ENCODE peak calls at places on chromosomes 1 and 21, in ten cellular contexts. D is cardiac fibroblast, N is colonic mucosa, A is choroid plexus epithelial cell, Y is fibroblast of mammary gland, F is uterus, W is pancreas, I is AG09309, T is epithelial cell of esophagus, G is dorsolateral prefrontal cortex. R is an unnamed sample.

GRCh38 chr1:167428418-167428817 is 89.9 kb downstream of the CD247 start:
- DNase-seq in D (peak), N (no peak), A (peak), Y (peak), F (no peak), W (no peak), I (no peak), T (no peak), G (no peak), R (peak)

GRCh38 chr1:15465674-15466073 is 9.1 kb downstream of the CELA2A start:
- DNase-seq in D (no peak), N (no peak), A (no peak), Y (no peak), F (no peak), W (no peak), I (no peak), T (no peak), G (no peak), R (no peak)

GRCh38 chr21:32516729-32517649 is 68.3 kb downstream of the TCP10L start:
- DNase-seq in D (peak), N (no peak), A (peak), Y (peak), F (no peak), W (no peak), I (peak), T (peak), G (no peak), R (peak)

GRCh38 chr1:189205863-189206262 is 1271.8 kb downstream of the BRINP3 start:
- DNase-seq in D (no peak), N (no peak), A (no peak), Y (no peak), F (no peak), W (no peak), I (no peak), T (no peak), G (no peak), R (no peak)

GRCh38 chr1:171641076-171641864 is 11.2 kb downstream of the MYOC start:
- DNase-seq in D (no peak), N (no peak), A (no peak), Y (no peak), F (no peak), W (no peak), I (no peak), T (peak), G (no peak), R (no peak)

GRCh38 chr21:31180256-31181088 is 142.2 kb upstream of the KRTAP19-8 start:
- DNase-seq in D (peak), N (no peak), A (peak), Y (peak), F (no peak), W (no peak), I (no peak), T (peak), G (no peak), R (peak)

GRCh38 chr1:58460469-58460868 is 86.1 kb downstream of the OMA1 start:
- DNase-seq in D (peak), N (no peak), A (peak), Y (peak), F (no peak), W (no peak), I (no peak), T (peak), G (no peak), R (peak)

GRCh38 chr1:65170511-65171142 is 22.6 kb downstream of the AK4 start:
- DNase-seq in D (peak), N (no peak), A (peak), Y (peak), F (peak), W (no peak), I (no peak), T (peak), G (no peak), R (peak)

GRCh38 chr1:184116287-184116686 is 64.8 kb downstream of the TSEN15 start:
- DNase-seq in D (no peak), N (no peak), A (peak), Y (no peak), F (no peak), W (no peak), I (no peak), T (no peak), G (no peak), R (no peak)

GRCh38 chr1:27406354-27406665 is 13.9 kb downstream of the GPR3 start:
- DNase-seq in D (no peak), N (no peak), A (no peak), Y (no peak), F (no peak), W (no peak), I (no peak), T (no peak), G (no peak), R (no peak)

GRCh38 chr1:68558321-68559026 is 61.6 kb upstream of the DEPDC1 start:
- DNase-seq in D (peak), N (no peak), A (no peak), Y (peak), F (no peak), W (no peak), I (no peak), T (peak), G (no peak), R (no peak)

GRCh38 chr1:2240251-2241156 is 12.4 kb downstream of the SKI start:
- DNase-seq in D (peak), N (no peak), A (peak), Y (peak), F (peak), W (peak), I (no peak), T (peak), G (no peak), R (peak)

GRCh38 chr1:89739013-89739843 is 81.6 kb upstream of the LRRC8D start:
- DNase-seq in D (peak), N (no peak), A (peak), Y (peak), F (no peak), W (no peak), I (no peak), T (peak), G (no peak), R (peak)

GRCh38 chr1:238738942-238739341 is 647.4 kb upstream of the CHRM3 start:
- DNase-seq in D (no peak), N (no peak), A (no peak), Y (no peak), F (no peak), W (no peak), I (peak), T (no peak), G (no peak), R (no peak)

GRCh38 chr1:37890378-37891014 is 31.1 kb upstream of the MTF1 start:
- DNase-seq in D (peak), N (peak), A (peak), Y (peak), F (no peak), W (no peak), I (peak), T (peak), G (no peak), R (peak)

GRCh38 chr1:41776896-41777431 is 141.8 kb downstream of the HIVEP3 start:
- DNase-seq in D (no peak), N (no peak), A (no peak), Y (no peak), F (no peak), W (peak), I (no peak), T (no peak), G (peak), R (no peak)

GRCh38 chr21:7917729-7918128 is 2603.7 kb upstream of the TPTE start:
- DNase-seq in D (no peak), N (no peak), A (no peak), Y (no peak), F (no peak), W (no peak), I (no peak), T (no peak), G (no peak), R (no peak)

GRCh38 chr1:7680791-7681165 is 90.3 kb upstream of the VAMP3 start:
- DNase-seq in D (peak), N (peak), A (no peak), Y (no peak), F (no peak), W (no peak), I (no peak), T (no peak), G (peak), R (no peak)

GRCh38 chr1:171160611-171161354 is 24.3 kb upstream of the FMO2 start:
- DNase-seq in D (peak), N (no peak), A (no peak), Y (no peak), F (no peak), W (peak), I (no peak), T (peak), G (no peak), R (no peak)

GRCh38 chr1:184970691-184971161 is 3.6 kb downstream of the NIBAN1 start:
- DNase-seq in D (peak), N (no peak), A (peak), Y (peak), F (no peak), W (no peak), I (no peak), T (peak), G (no peak), R (peak)

GRCh38 chr1:44553127-44553758 is 121.0 kb downstream of the TMEM53 start:
- DNase-seq in D (peak), N (no peak), A (peak), Y (no peak), F (no peak), W (no peak), I (no peak), T (no peak), G (no peak), R (no peak)

GRCh38 chr1:171468120-171468790 is 17.1 kb upstream of the PRRC2C start:
- DNase-seq in D (peak), N (no peak), A (peak), Y (peak), F (no peak), W (no peak), I (no peak), T (peak), G (no peak), R (peak)

GRCh38 chr21:37219766-37220432 is 47.2 kb downstream of the VPS26C start:
- DNase-seq in D (no peak), N (no peak), A (peak), Y (peak), F (no peak), W (no peak), I (no peak), T (no peak), G (no peak), R (peak)

GRCh38 chr1:58570817-58571216 is 6.2 kb downstream of the TACSTD2 start:
- DNase-seq in D (no peak), N (no peak), A (no peak), Y (no peak), F (no peak), W (no peak), I (no peak), T (no peak), G (peak), R (no peak)

GRCh38 chr1:9437931-9438330 is 101.3 kb upstream of the SLC25A33 start:
- DNase-seq in D (peak), N (peak), A (peak), Y (peak), F (peak), W (peak), I (peak), T (no peak), G (peak), R (peak)

GRCh38 chr1:156639601-156640101 is 2.3 kb upstream of the BCAN start:
- DNase-seq in D (no peak), N (no peak), A (no peak), Y (no peak), F (no peak), W (no peak), I (no peak), T (no peak), G (no peak), R (no peak)

GRCh38 chr1:199176713-199177112 is 537.9 kb downstream of the PTPRC start:
- DNase-seq in D (no peak), N (no peak), A (no peak), Y (no peak), F (no peak), W (no peak), I (no peak), T (no peak), G (no peak), R (no peak)

GRCh38 chr1:199182151-199182843 is 543.5 kb downstream of the PTPRC start:
- DNase-seq in D (no peak), N (no peak), A (peak), Y (no peak), F (no peak), W (no peak), I (no peak), T (no peak), G (no peak), R (no peak)

GRCh38 chr1:199173356-199173755 is 534.5 kb downstream of the PTPRC start:
- DNase-seq in D (peak), N (no peak), A (peak), Y (peak), F (no peak), W (no peak), I (peak), T (peak), G (no peak), R (peak)

GRCh38 chr1:199174336-199174735 is 535.5 kb downstream of the PTPRC start:
- DNase-seq in D (no peak), N (no peak), A (no peak), Y (no peak), F (no peak), W (no peak), I (no peak), T (peak), G (no peak), R (no peak)

DNA sequence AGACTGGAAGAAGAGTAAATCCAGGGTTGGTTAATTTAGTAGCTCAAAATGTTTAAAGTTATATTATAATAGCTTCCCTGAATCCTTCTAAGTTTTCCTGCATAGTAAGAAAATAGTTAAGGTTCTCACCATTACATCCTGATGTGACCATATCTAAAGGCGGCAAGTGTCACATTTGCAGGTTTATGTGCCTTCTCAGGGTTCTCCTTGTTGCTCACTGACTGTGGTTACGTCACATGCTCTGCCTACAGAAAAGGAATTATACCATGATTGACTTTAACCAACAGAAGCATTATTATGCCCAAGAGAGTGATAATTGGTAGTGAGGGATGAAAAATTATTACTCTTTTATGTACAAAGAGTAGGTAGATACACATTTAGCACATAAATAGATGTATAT is 539.8 kb downstream of the PTPRC start:
- DNase-seq in D (no peak), N (no peak), A (no peak), Y (no peak), F (no peak), W (no peak), I (no peak), T (no peak), G (no peak), R (no peak)
- TF ChIP-seq CTCF in D (no peak), N (no peak), A (no peak), Y (no peak), F (no peak), W (no peak), I (no peak), T (no peak), G (no peak), R (no peak)

GRCh38 chr1:207823880-207824566 is 72.2 kb downstream of the CD46 start:
- DNase-seq in D (peak), N (peak), A (peak), Y (peak), F (peak), W (peak), I (peak), T (peak), G (no peak), R (peak)
- H3K4me3 ChIP-seq in D (peak), N (peak), A (peak), Y (peak), F (peak), W (peak), I (no peak), T (no peak), G (peak), R (peak)

GRCh38 chr1:232131715-232132391 is 498.1 kb downstream of the SIPA1L2 start:
- DNase-seq in D (no peak), N (no peak), A (no peak), Y (no peak), F (no peak), W (no peak), I (no peak), T (no peak), G (no peak), R (no peak)
- TF ChIP-seq CTCF in D (no peak), N (no peak), A (no peak), Y (no peak), F (no peak), W (no peak), I (no peak), T (no peak), G (no peak), R (no peak)

DNA sequence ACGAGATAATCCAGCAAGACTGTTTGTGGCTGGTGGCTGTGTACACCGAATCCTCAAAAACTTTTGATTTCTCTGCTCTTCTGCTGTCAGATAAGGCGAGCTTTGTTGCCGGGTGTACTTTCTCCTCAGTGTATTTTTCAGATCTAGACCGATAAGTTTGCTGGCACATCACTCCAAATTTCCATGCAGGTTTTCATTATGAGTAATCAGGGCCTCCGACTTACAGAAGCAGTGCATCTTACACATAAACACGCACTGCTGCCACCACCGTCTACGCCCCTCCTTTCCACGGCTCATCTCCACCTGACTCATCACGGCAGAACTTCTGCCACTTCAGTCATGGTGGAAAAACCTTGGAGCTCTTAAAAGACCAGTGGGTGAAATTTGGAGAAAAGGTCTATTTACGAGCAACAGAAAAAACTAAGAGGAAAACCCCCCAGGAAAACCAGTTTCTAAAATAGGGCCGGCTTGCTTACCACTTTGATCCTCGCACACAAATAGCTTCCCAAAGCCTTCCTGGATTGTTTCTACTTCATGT is 7.7 kb downstream of the ZBTB21 start:
- DNase-seq in D (peak), N (no peak), A (peak), Y (peak), F (no peak), W (no peak), I (peak), T (peak), G (no peak), R (peak)
- H3K4me3 ChIP-seq in D (no peak), N (no peak), A (no peak), Y (no peak), F (no peak), W (no peak), I (no peak), T (no peak), G (no peak), R (no peak)

GRCh38 chr1:32241011-32241763 is 5.8 kb upstream of the FAM167B start:
- DNase-seq in D (peak), N (peak), A (peak), Y (peak), F (peak), W (peak), I (no peak), T (no peak), G (peak), R (peak)

GRCh38 chr1:32242341-32242851 is 4.6 kb upstream of the FAM167B start:
- DNase-seq in D (peak), N (peak), A (peak), Y (no peak), F (no peak), W (no peak), I (no peak), T (no peak), G (peak), R (peak)

GRCh38 chr1:32239790-32240139 is 7.3 kb upstream of the FAM167B start:
- DNase-seq in D (no peak), N (peak), A (no peak), Y (no peak), F (no peak), W (peak), I (no peak), T (no peak), G (no peak), R (no peak)

GRCh38 chr1:32239335-32239734 is 7.7 kb upstream of the FAM167B start:
- DNase-seq in D (no peak), N (peak), A (no peak), Y (no peak), F (no peak), W (no peak), I (no peak), T (no peak), G (no peak), R (no peak)

GRCh38 chr1:32240140-32240951 is 6.7 kb upstream of the FAM167B start:
- DNase-seq in D (peak), N (peak), A (no peak), Y (no peak), F (peak), W (peak), I (no peak), T (peak), G (peak), R (peak)
- TF ChIP-seq CTCF in D (peak), N (no peak), A (peak), Y (peak), F (peak), W (peak), I (peak), T (no peak), G (peak), R (peak)

DNA sequence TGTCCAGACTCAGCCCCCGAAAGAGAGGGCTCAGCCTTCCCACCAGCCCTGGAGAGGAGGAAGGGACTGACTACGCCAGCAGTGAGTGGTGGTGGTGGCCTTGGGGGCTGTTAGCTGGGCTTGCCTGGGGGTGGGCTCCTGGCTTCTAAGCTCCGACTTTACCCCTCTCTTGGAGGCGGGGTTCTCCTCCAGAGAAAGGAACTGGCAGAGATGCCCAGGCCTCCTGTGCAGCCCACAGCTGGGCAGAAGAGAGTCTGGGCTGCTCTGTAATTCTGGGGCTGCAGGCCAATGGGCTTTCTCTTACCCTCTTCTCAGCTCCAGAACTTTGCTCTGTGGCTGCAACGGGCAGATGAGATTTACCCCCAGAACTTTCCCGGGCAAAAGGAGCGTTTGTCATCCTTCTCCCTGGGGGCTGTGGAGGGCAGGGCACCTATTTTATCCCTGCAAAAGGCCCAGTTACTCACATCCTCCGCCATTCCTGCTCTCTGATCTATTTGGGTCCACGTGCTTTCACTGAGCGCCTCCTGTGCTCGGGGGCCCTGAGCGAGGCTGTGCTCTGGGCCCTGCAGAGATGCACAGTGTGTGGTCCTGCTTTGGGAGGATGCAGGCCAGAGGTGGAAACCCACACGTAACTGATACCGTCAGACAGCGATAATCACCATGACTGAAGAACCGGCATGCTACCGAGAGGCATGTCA is 2.2 kb upstream of the CSMD2 start:
- DNase-seq in D (no peak), N (no peak), A (no peak), Y (no peak), F (no peak), W (no peak), I (no peak), T (no peak), G (peak), R (no peak)
- H3K4me3 ChIP-seq in D (no peak), N (no peak), A (no peak), Y (no peak), F (no peak), W (no peak), I (no peak), T (no peak), G (peak), R (no peak)

DNA sequence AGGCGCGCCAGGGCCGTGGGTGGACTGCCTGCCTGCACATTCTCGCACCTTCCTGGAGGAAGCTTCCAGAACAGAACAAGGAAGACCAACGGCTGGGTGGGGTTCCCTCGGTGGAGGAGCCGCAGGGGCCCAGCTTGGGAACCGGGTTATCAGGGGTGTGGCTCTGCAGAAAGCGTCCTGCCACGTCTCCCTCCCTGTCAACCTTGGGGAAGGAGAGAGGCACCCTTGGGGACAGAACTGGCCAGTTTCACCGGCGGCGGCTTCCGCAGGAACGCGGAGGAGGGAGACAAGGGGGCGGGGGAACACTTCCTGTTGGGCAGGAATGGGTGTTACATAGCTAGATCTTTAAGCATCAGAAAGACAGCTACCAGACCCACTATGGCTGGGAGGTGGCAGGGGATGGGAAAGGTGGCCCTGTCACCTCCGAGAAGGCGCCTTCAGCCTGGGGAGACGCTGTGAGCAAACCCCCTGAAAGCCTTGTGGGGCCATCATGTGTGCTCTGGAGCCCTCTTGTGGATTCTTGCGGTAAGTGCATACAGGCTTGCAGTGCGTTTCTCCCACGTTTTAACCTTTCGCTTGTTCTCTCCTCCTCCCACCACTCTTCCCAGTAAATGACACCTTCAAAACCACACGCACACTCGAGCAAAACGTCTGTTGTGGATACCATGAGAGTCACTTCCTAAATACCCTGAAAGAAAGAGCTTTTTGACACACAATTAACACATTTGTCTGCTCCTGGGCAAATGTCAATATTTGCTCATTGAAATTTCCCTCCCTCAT is 3.8 kb upstream of the PLEKHA6 start:
- DNase-seq in D (peak), N (peak), A (peak), Y (peak), F (peak), W (peak), I (peak), T (peak), G (no peak), R (peak)
- TF ChIP-seq CTCF in D (peak), N (peak), A (peak), Y (peak), F (peak), W (peak), I (peak), T (peak), G (peak), R (peak)